ENCODE peak calls at places on chromosome 7, in nine cellular contexts. J is heart right ventricle; L is NCI-H1930; R is activated CD4-positive, alpha-beta T cell treated with anti-CD3 and anti-CD28 coated beads for 4 hours; N is neuronal stem cell; F is activated CD8-positive, alpha-beta T cell treated with anti-CD3 and anti-CD28 coated beads for 36 hours; Q is fibroblast of mammary gland; S is foreskin melanocyte; X is IMR-90. E is an unnamed sample.

GRCh38 chr7:1192171-1192676 is 32.2 kb upstream of the ZFAND2A start:
- DNase-seq in N (no peak), R (peak; percentile 32), S (no peak), F (peak; percentile 52), Q (peak; percentile 82), J (no peak), L (no peak), X (peak; percentile 95), E (no peak)

GRCh38 chr7:112648781-112649180 is 141.4 kb downstream of the TMEM168 start:
- DNase-seq in N (no peak), Q (no peak), R (no peak), F (no peak), S (no peak), L (no peak), J (no peak), X (no peak), E (no peak)

GRCh38 chr7:112162161-112163020 is 43.8 kb downstream of the DOCK4 start:
- DNase-seq in N (peak; percentile 78), Q (peak; percentile 64), L (no peak), X (peak; percentile 58), J (peak; percentile 37), S (peak; percentile 45), F (no peak), R (no peak), E (peak; percentile 49)

GRCh38 chr7:24885305-24885704 is 94.7 kb downstream of the OSBPL3 start:
- DNase-seq in R (no peak), F (no peak), X (no peak), N (no peak), J (no peak), S (no peak), L (no peak), Q (no peak), E (no peak)

GRCh38 chr7:133052826-133053225 is 29.1 kb downstream of the CHCHD3 start:
- DNase-seq in Q (no peak), R (no peak), S (peak; percentile 54), J (no peak), N (no peak), X (no peak), L (no peak), F (no peak), E (no peak)

GRCh38 chr7:49479936-49480544 is 293.4 kb upstream of the VWC2 start:
- DNase-seq in S (no peak), X (no peak), J (no peak), Q (no peak), R (no peak), L (no peak), N (no peak), F (no peak), E (no peak)

GRCh38 chr7:75740846-75741497 is 2.2 kb upstream of the HIP1 start:
- DNase-seq in Q (no peak), L (no peak), X (no peak), R (no peak), F (no peak), N (no peak), S (no peak), J (peak; percentile 34), E (no peak)

GRCh38 chr7:100957832-100958421 is 8.6 kb downstream of the MUC3A start:
- DNase-seq in J (no peak), N (no peak), S (peak; percentile 43), Q (no peak), R (no peak), L (no peak), F (no peak), X (peak; percentile 33), E (no peak)

GRCh38 chr7:105267244-105267643 is 121.5 kb downstream of the SRPK2 start:
- DNase-seq in R (no peak), S (no peak), J (no peak), F (no peak), Q (no peak), X (peak; percentile 46), L (no peak), N (no peak), E (no peak)

GRCh38 chr7:27095050-27095896 is 527 bp downstream of the HOXA1 start:
- DNase-seq in Q (no peak), X (peak; percentile 16), F (peak; percentile 44), L (no peak), R (peak; percentile 29), N (peak; percentile 14), J (no peak), S (no peak), E (no peak)

GRCh38 chr7:117737882-117738281 is 135.4 kb downstream of the CTTNBP2 start:
- DNase-seq in X (no peak), R (no peak), J (no peak), S (no peak), L (no peak), Q (no peak), F (no peak), N (no peak), E (no peak)

GRCh38 chr7:43124388-43124787 is 11.9 kb downstream of the HECW1 start:
- DNase-seq in N (no peak), L (no peak), R (no peak), X (no peak), F (no peak), Q (no peak), S (no peak), J (no peak), E (no peak)

GRCh38 chr7:151945224-151945623 is 11.0 kb upstream of the GALNTL5 start:
- DNase-seq in R (no peak), N (no peak), F (no peak), S (no peak), Q (no peak), L (no peak), J (no peak), X (no peak), E (no peak)

GRCh38 chr7:135197906-135198655 is 13.2 kb downstream of the WDR91 start:
- DNase-seq in R (no peak), F (no peak), L (no peak), X (peak; percentile 49), S (no peak), N (no peak), J (no peak), Q (peak; percentile 85), E (no peak)

GRCh38 chr7:104252409-104253134 is 44.8 kb upstream of the ORC5 start:
- DNase-seq in R (no peak), X (no peak), N (no peak), L (no peak), F (no peak), S (no peak), J (no peak), Q (peak; percentile 23), E (no peak)

GRCh38 chr7:131173148-131173890 is 154.4 kb upstream of the MKLN1 start:
- DNase-seq in R (no peak), F (no peak), S (no peak), X (peak; percentile 52), J (no peak), N (no peak), Q (peak; percentile 81), L (no peak), E (no peak)

GRCh38 chr7:490461-491291 is 29.0 kb downstream of the PDGFA start:
- DNase-seq in F (no peak), R (no peak), L (no peak), Q (no peak), J (peak; percentile 7), S (no peak), N (no peak), X (no peak), E (no peak)

GRCh38 chr7:4140933-4141332 is 541.2 kb upstream of the FOXK1 start:
- DNase-seq in Q (no peak), R (no peak), X (no peak), S (no peak), J (no peak), L (no peak), F (no peak), N (no peak), E (no peak)